ENCODE peak calls at places on chromosomes 7 and 10, in eight cellular contexts. J, F, H, Q, I, D, Z and A are unnamed samples.

GRCh38 chr7:138797715-138798320 is at the start of the genes ATP6V0A4 and TMEM213:
- DNase-seq in Z (peak), J (no peak), H (no peak), Q (peak), I (peak), F (no peak), D (no peak), A (no peak)

GRCh38 chr7:17043012-17043877 is 161.5 kb upstream of the AGR3 start:
- DNase-seq in Q (no peak), H (no peak), D (no peak), F (no peak), I (no peak), J (no peak), Z (no peak), A (no peak)

GRCh38 chr10:33117816-33118215 is 159.8 kb upstream of the ITGB1 start:
- DNase-seq in H (no peak), D (no peak), I (no peak), Q (peak), Z (no peak), J (no peak), F (peak), A (no peak)

GRCh38 chr7:93902777-93903423 is 3.5 kb upstream of the GNGT1 start:
- DNase-seq in D (no peak), H (no peak), I (no peak), J (no peak), Z (no peak), Q (no peak), F (no peak), A (no peak)

GRCh38 chr7:159068893-159069448 is 75.7 kb downstream of the VIPR2 start:
- DNase-seq in I (no peak), D (no peak), Z (no peak), H (peak), F (no peak), Q (no peak), J (no peak), A (no peak)

GRCh38 chr10:11871470-11871869 is 48.3 kb downstream of the PROSER2 start:
- DNase-seq in Z (no peak), I (no peak), H (no peak), J (no peak), F (no peak), Q (peak), D (no peak), A (no peak)

GRCh38 chr7:4683884-4684565 is 1.9 kb downstream of the FOXK1 start:
- DNase-seq in J (peak), I (peak), Q (peak), D (peak), F (peak), H (peak), Z (peak), A (peak)

GRCh38 chr7:157027568-157028527 is 17.4 kb upstream of the MNX1 start:
- DNase-seq in H (no peak), I (peak), F (no peak), Z (no peak), J (no peak), D (no peak), Q (peak), A (no peak)

GRCh38 chr10:80046629-80047441 is 31.6 kb upstream of the TMEM254 start:
- DNase-seq in H (peak), Z (peak), D (no peak), F (peak), J (peak), I (peak), Q (peak), A (peak)

GRCh38 chr10:96017227-96017687 is 26.1 kb upstream of the CCNJ start:
- DNase-seq in Z (no peak), H (no peak), J (peak), D (peak), I (no peak), F (no peak), Q (no peak), A (no peak)

GRCh38 chr10:33385686-33386085 is 51.2 kb upstream of the NRP1 start:
- DNase-seq in Q (no peak), J (no peak), F (no peak), Z (no peak), I (no peak), D (no peak), H (no peak), A (no peak)

GRCh38 chr7:34075976-34076375 is 170.6 kb downstream of the BMPER start:
- DNase-seq in D (no peak), Q (no peak), F (no peak), H (no peak), Z (no peak), I (no peak), J (no peak), A (no peak)

GRCh38 chr10:101578803-101579515 is 9.1 kb downstream of the POLL start:
- DNase-seq in Q (no peak), D (no peak), H (no peak), I (no peak), Z (no peak), J (no peak), F (no peak), A (no peak)
- TF ChIP-seq POLR2A in Q (no peak), D (peak), H (no peak), I (no peak), Z (no peak), J (no peak), F (no peak), A (no peak)

GRCh38 chr7:135662373-135663114 is at the start of gene STMP1:
- DNase-seq in D (peak), F (peak), I (peak), H (peak), J (peak), Q (peak), Z (peak), A (peak)
- TF ChIP-seq POLR2A in D (peak), F (no peak), I (peak), H (peak), J (peak), Q (peak), Z (peak), A (peak)

GRCh38 chr7:44961844-44962482 is 16.9 kb downstream of the MYO1G start:
- DNase-seq in H (no peak), I (peak), J (no peak), Z (no peak), F (no peak), Q (peak), D (no peak), A (no peak)

GRCh38 chr7:44964384-44964830 is 14.4 kb downstream of the MYO1G start:
- DNase-seq in D (no peak), H (no peak), Q (no peak), F (no peak), J (no peak), I (peak), Z (no peak), A (no peak)

GRCh38 chr7:44962483-44963251 is 16.1 kb downstream of the MYO1G start:
- DNase-seq in Z (peak), J (no peak), I (peak), H (no peak), D (no peak), F (no peak), Q (peak), A (no peak)

GRCh38 chr7:44964831-44965440 is 13.9 kb downstream of the MYO1G start:
- DNase-seq in H (no peak), I (peak), Z (no peak), J (no peak), Q (no peak), F (no peak), D (no peak), A (no peak)

DNA sequence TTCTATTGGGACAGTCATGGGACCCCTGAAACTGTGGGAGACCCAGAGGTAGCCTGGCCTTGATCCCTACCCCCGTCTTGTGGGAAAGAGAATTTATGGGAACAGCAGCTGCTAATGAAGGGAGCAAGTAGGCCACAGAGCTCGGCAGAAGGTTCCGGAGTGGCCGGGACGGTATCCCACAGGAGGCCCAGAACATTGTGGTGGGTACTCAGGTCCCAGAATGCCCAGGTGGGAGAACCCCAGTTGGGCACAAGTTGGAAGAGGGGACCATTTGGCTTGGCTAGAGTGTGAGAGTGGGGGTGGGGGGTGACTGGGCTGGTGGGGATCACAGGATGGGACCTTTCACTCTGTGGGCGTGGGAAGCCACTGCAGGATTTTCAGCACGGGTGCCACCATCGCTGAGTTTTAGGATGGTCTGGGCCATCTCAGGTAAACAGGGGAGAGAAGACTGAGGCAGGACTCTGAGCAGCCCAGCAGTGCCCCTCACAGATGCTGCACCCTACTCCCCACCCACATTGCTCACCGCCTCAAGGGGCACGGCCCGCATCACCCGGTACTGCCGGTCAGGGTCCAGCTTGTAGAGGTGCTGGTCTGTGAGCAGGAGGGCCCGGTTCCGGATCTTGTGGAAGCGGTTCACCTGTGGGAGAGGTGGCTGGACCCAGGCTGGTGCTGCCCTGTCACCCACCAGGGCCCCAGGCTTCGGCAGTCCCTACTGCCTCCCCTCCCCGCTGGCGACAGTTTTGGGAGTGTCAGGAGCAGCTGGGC is 15.1 kb downstream of the MYO1G start:
- DNase-seq in J (no peak), F (no peak), D (no peak), I (peak), Z (no peak), Q (peak), H (no peak), A (no peak)
- TF ChIP-seq POLR2A in J (no peak), F (no peak), D (peak), I (no peak), Z (no peak), Q (no peak), H (no peak), A (no peak)

DNA sequence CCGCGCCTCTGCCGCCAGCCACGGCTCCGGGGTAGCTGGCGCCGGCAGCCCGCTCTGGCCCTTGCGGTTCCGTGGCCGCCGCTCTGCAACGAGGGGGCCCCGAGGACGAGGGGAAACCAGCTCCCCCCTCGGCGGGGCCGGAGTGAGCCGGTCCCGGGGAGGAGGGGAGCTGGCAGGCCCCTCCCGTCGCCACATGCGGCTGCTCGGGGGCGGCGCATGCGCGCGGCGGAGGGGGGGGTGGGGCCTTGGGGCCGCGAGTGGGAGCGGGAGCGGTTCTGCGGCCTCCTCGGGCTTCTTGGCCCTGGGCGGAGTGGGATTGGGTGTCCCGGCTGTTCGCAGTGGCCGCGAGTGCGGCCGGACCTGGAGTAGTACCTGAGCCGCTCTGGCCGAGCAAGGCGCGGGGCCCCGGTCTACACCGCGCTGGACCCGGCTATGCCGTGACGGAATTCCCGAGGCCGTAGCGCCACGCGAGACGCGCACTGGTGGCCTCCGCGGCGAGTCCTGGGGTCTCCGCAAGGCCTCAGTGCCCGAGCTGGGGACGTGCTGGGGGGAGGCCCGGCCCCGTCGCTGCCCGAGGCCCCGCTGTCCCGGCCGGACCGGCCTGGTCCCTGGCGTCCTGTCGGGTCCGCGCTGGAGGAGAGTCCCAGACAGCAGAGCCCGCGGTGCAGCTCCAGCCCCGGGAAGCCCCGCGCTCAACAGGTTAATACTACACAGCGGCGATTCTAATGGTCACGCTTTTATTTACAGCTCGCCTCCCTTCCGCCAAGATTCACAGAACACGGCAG is 483 bp upstream of the PAXIP1 start:
- DNase-seq in F (peak), J (peak), D (no peak), I (peak), Z (peak), Q (peak), H (peak), A (peak)
- TF ChIP-seq POLR2A in F (no peak), J (peak), D (peak), I (peak), Z (peak), Q (peak), H (peak), A (peak)